ENCODE peak calls at places on chromosomes 7 and 10, in four cellular contexts. B, Q, D and T are unnamed samples. For H3K4me1, the result is how much of the 10 kb centered on the place peaks cover.

GRCh38 chr7:55177589-55178261 is 158.9 kb downstream of the EGFR start:
- DNase-seq in B (peak), Q (peak), D (peak), T (no peak)

GRCh38 chr7:12130664-12131063 is 80.4 kb upstream of the TMEM106B start:
- DNase-seq in B (no peak), Q (no peak), D (no peak), T (peak)

GRCh38 chr10:66242885-66243284 is 683.0 kb upstream of the LRRTM3 start:
- DNase-seq in B (no peak), Q (no peak), D (no peak), T (no peak)

GRCh38 chr7:135718794-135719436 is 9.1 kb downstream of the SLC13A4 start:
- DNase-seq in B (no peak), Q (no peak), D (no peak), T (no peak)

GRCh38 chr7:36001546-36001945 is 151.5 kb upstream of the EEPD1 start:
- DNase-seq in B (no peak), Q (peak), D (no peak), T (no peak)

GRCh38 chr7:36304099-36304425 is 85.6 kb upstream of the ANLN start:
- DNase-seq in B (peak), Q (no peak), D (no peak), T (no peak)

GRCh38 chr10:5988336-5988920 is 11.1 kb upstream of the IL15RA start:
- DNase-seq in B (no peak), Q (no peak), D (no peak), T (no peak)

GRCh38 chr10:123390332-123390731 is 236.1 kb downstream of the BUB3 start:
- DNase-seq in B (no peak), Q (no peak), D (no peak), T (no peak)

GRCh38 chr7:2405201-2405600 is 1.8 kb downstream of the CHST12 start:
- DNase-seq in B (no peak), Q (no peak), D (no peak), T (no peak)

GRCh38 chr7:2402687-2403013 is 761 bp upstream of the CHST12 start:
- DNase-seq in B (no peak), Q (no peak), D (no peak), T (no peak)

GRCh38 chr7:2403014-2403717 is at the start of gene CHST12:
- DNase-seq in B (peak), Q (peak), D (peak), T (peak)

GRCh38 chr7:2404714-2405119 is 1.3 kb downstream of the CHST12 start:
- DNase-seq in B (no peak), Q (no peak), D (no peak), T (no peak)

DNA sequence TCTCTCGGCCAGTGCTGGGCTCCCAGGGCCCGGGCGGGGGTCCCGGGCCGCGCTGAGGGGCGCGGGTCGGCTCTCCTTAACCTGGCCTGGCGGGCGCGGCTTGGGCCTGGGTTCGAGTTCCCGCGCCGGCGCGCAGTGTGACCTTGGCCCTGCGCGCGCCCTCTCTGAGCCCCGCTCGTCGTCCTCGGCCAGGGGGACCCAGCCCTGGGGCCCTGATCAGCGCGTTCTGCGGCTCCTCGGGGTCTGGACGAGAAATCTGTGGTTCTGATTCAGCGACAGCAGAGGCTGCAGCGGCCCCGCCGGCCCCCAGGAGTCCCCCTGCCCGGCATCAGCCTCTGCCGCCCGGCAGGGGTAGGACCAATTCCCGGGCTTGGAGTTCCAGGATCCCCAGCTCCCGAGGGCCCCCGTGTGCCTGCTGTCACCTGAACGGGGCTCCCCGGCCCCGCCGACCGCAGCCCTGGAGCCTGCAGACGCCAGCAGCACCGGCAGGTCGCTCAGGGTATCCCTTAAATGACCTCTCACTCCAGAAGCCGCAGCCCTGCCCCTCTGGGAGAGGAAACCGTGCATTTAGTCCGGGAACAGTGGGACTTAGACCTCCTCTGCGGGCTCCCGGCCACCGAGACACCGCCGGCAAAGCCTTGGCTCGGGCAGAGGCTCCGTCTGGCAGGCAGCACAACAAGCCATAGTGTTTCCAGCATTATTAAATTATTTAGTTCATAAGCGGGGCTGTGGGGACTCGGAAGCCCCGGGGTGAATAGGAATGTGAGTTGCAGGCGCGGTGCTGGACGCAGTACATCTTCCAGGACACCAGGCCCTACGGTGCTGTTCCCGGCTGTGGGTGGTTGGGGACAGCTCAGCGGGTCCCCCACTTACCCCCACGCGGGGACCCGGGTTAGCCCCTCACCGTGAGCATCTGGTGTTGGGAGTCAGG is 572 bp downstream of the CHST12 start:
- DNase-seq in B (peak), Q (peak), D (peak), T (peak)
- H3K4me1 ChIP-seq in B (half or more), Q (under half), D (half or more), T (under half)

DNA sequence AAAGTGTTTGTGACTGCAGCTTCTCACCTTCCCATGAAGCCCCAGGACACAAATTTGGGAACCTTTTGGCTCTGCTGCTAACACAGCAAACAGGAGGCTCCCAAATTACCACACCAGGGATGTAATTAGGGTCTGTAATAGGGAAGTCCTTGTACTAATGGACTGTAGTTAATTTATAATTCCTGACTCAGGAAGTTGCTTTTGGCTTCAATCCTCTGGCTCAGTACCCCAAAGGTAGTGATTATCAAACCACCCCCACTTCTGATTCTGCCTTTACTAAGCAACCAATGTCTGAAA is 3.8 kb upstream of the MALSU1 start:
- DNase-seq in B (no peak), Q (no peak), D (no peak), T (no peak)
- H3K4me1 ChIP-seq in B (under half), Q (under half), D (under half), T (under half)

GRCh38 chr10:35372329-35372728 is 36.0 kb downstream of the CCNY start:
- DNase-seq in B (no peak), Q (no peak), D (peak), T (peak)

GRCh38 chr10:35375091-35375765 is 38.9 kb downstream of the CCNY start:
- DNase-seq in B (no peak), Q (no peak), D (no peak), T (peak)

GRCh38 chr10:35379226-35380137 is 43.2 kb downstream of the CCNY start:
- DNase-seq in B (no peak), Q (peak), D (peak), T (no peak)

GRCh38 chr10:35378547-35379210 is 42.4 kb downstream of the CCNY start:
- DNase-seq in B (no peak), Q (no peak), D (no peak), T (no peak)

GRCh38 chr10:35377050-35377723 is 40.9 kb downstream of the CCNY start:
- DNase-seq in B (no peak), Q (no peak), D (no peak), T (no peak)
- H3K4me1 ChIP-seq in B (half or more), Q (under half), D (half or more), T (under half)

GRCh38 chr10:4132216-4132556 is 347.2 kb upstream of the KLF6 start:
- DNase-seq in B (no peak), Q (no peak), D (no peak), T (no peak)

GRCh38 chr10:4130685-4131084 is 345.7 kb upstream of the KLF6 start:
- DNase-seq in B (no peak), Q (no peak), D (no peak), T (no peak)

GRCh38 chr10:4129866-4130455 is 345.0 kb upstream of the KLF6 start:
- DNase-seq in B (no peak), Q (no peak), D (no peak), T (no peak)

GRCh38 chr10:4131407-4132215 is 346.6 kb upstream of the KLF6 start:
- DNase-seq in B (no peak), Q (peak), D (no peak), T (peak)

GRCh38 chr10:4127518-4128315 is 342.7 kb upstream of the KLF6 start:
- DNase-seq in B (peak), Q (no peak), D (peak), T (no peak)
- H3K4me1 ChIP-seq in B (half or more), Q (under half), D (under half), T (under half)

DNA sequence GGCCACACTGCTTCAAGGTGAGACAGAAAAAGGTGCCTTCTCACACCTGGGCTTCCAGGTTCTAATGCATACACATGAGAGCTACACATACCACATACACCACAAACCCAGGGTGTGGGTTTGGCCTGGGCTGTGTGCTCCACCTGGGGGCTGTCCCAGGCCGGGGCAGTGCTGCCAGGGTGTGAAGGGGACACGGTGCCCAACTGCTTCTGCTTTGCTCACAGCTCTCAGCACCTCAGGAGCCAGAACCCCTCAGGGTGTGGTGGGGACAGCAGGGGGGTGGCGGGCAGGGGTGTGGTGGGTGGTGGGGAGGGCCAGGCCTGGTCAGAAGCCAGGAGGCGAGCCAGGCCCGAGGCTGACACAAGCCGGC is 51.1 kb downstream of the TMEM209 start:
- DNase-seq in B (no peak), Q (no peak), D (no peak), T (no peak)
- H3K4me1 ChIP-seq in B (under half), Q (under half), D (under half), T (under half)

GRCh38 chr10:110737886-110738634 is 93.9 kb downstream of the RBM20 start:
- DNase-seq in B (no peak), Q (peak), D (no peak), T (no peak)
- H3K4me1 ChIP-seq in B (under half), Q (under half), D (under half), T (under half)

GRCh38 chr10:30819306-30820190 is 190.0 kb upstream of the LYZL2 start:
- DNase-seq in B (no peak), Q (peak), D (no peak), T (no peak)

GRCh38 chr10:30820282-30820991 is 190.9 kb upstream of the LYZL2 start:
- DNase-seq in B (no peak), Q (peak), D (no peak), T (no peak)

GRCh38 chr10:30818010-30818660 is 188.6 kb upstream of the LYZL2 start:
- DNase-seq in B (peak), Q (peak), D (peak), T (no peak)

GRCh38 chr10:30817541-30817940 is 188.0 kb upstream of the LYZL2 start:
- DNase-seq in B (no peak), Q (no peak), D (no peak), T (no peak)

DNA sequence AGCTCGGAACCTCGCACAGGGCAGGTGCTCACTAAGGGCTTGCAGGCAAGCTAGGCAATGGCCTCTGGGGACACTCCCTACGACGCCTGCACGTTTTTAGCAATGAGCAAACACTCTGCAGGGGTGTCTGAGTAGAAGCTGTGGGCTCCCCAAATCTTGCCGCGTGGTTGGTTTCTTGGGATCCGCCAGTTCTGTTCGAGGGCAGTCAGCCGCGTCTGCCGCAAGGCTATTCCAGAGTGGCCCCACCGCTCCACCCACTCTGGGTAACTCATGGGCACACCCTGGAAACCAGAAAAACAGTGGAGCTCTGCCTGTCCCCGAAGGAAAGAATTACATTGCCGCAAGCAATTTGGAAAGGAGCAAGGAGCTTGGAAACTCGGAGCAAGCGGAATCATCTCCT is 189.3 kb upstream of the LYZL2 start:
- DNase-seq in B (no peak), Q (no peak), D (peak), T (no peak)
- H3K4me1 ChIP-seq in B (half or more), Q (under half), D (under half), T (under half)

DNA sequence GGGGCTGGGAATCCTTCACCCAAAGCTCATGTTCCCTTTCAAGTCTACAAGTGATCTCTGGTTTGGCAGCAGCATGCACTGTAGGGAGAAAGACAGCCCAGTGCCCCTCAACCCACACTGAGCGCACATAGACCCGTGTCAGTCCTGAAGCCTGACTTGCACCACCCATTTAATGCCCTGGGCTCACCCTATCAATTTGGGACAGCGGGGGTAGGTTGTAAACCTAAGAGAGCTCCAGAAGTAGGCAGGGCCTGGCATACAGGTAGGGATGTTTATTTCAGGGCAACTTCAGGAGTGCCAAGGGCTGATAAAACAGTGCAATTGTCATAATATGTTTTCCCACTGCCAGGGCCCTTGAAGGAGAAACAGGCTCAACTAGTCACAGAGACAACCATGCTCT is 3.5 kb upstream of the ATP6V0E2 start:
- DNase-seq in B (no peak), Q (no peak), D (no peak), T (no peak)
- H3K4me1 ChIP-seq in B (under half), Q (under half), D (under half), T (under half)

DNA sequence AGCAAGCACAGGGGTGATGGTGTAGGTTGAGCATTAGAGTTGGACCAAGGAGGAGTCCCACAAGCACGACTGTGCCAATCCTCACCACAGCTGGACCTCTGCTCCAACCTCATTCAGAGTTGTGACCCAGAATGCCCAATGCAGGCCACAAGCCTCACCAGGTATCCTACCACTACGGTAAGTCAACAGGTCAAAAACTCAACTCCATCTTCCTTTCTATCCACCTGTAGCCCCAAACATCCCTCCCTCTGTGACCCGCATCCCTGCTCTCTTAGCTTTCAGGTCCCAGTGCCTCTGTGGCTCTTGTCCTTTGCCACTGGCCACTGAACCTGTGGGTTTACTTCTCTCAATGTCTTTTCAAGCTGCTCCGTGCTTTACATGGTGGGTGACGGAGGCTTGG is 112.8 kb downstream of the PIP4K2A start:
- DNase-seq in B (no peak), Q (no peak), D (no peak), T (no peak)
- H3K4me1 ChIP-seq in B (half or more), Q (under half), D (under half), T (under half)